ENCODE peak calls at places on chromosome 14, in eight cellular contexts. M is SK-N-SH, P is WTC11, N is cardiac muscle cell, G is progenitor cell of endocrine pancreas, Q is mammary epithelial cell, Y is activated B cell treated with CpG ODN at 0.5 μM for 24 hours, S is right lobe of liver. R is an unnamed sample.
A peak's percentile ranks its signal among the peaks of the same experiment; 100 is the strongest.

GRCh38 chr14:76882646-76883045 is 56.4 kb downstream of the LRRC74A start:
- DNase-seq in G (no peak), S (no peak), Y (no peak), N (no peak), M (peak; percentile 59), P (no peak), Q (no peak), R (no peak)

GRCh38 chr14:38662781-38663180 is 406.9 kb upstream of the CLEC14A start:
- DNase-seq in M (no peak), Y (no peak), S (no peak), P (no peak), G (no peak), Q (no peak), N (no peak), R (no peak)

GRCh38 chr14:102831163-102831804 is 54.0 kb downstream of the TRAF3 start:
- DNase-seq in G (no peak), P (no peak), Q (no peak), Y (no peak), M (no peak), S (no peak), N (no peak), R (no peak)

GRCh38 chr14:52020866-52021717 is 31.7 kb downstream of the RTRAF start:
- DNase-seq in Y (no peak), S (no peak), G (no peak), P (no peak), Q (no peak), M (no peak), N (peak; percentile 69), R (no peak)

GRCh38 chr14:63652406-63652805 is 10.7 kb upstream of the WDR89 start:
- DNase-seq in G (no peak), P (no peak), Q (no peak), M (no peak), S (no peak), Y (no peak), N (no peak), R (no peak)

GRCh38 chr14:91722386-91722785 is 9.5 kb downstream of the CATSPERB start:
- DNase-seq in M (no peak), P (no peak), N (no peak), Q (no peak), G (no peak), S (no peak), Y (no peak), R (no peak)

GRCh38 chr14:33728010-33728498 is 222.8 kb downstream of the EGLN3 start:
- DNase-seq in N (no peak), S (no peak), M (no peak), Y (no peak), G (no peak), Q (peak; percentile 9), P (no peak), R (no peak)

GRCh38 chr14:33555710-33556350 is 395.0 kb downstream of the EGLN3 start:
- DNase-seq in M (no peak), Y (no peak), Q (no peak), N (peak; percentile 38), P (no peak), G (no peak), S (no peak), R (no peak)

GRCh38 chr14:33657478-33657877 is 293.4 kb downstream of the EGLN3 start:
- DNase-seq in Q (no peak), G (no peak), Y (no peak), N (peak; percentile 29), M (no peak), S (no peak), P (no peak), R (no peak)

GRCh38 chr14:32254952-32255679 is 52.0 kb upstream of the RNU6-8 start:
- DNase-seq in G (peak; percentile 29), N (peak; percentile 83), S (peak; percentile 73), Y (no peak), P (peak; percentile 68), Q (peak; percentile 56), M (peak; percentile 76), R (peak; percentile 66)

GRCh38 chr14:44490966-44491365 is 16.1 kb downstream of the FSCB start:
- DNase-seq in N (no peak), Q (no peak), P (no peak), G (no peak), Y (no peak), M (no peak), S (no peak), R (no peak)

GRCh38 chr14:102510616-102511520 is 1.3 kb upstream of the ANKRD9 start:
- DNase-seq in P (peak; percentile 95), G (peak; percentile 67), S (no peak), M (no peak), N (peak; percentile 29), Y (no peak), Q (no peak), R (peak; percentile 59)

GRCh38 chr14:30223385-30223785 is 295.7 kb upstream of the PRKD1 start:
- DNase-seq in S (peak; percentile 93), Y (no peak), G (no peak), M (no peak), P (no peak), N (peak; percentile 90), Q (peak; percentile 89), R (no peak)

GRCh38 chr14:51093371-51094281 is 1.3 kb downstream of the TRIM9 start:
- DNase-seq in Y (no peak), S (no peak), P (peak; percentile 66), N (peak; percentile 21), Q (peak; percentile 35), G (peak; percentile 22), M (peak; percentile 80), R (peak; percentile 50)

GRCh38 chr14:100416921-100417451 is 93.8 kb downstream of the SLC25A47 start:
- DNase-seq in Q (peak; percentile 78), N (no peak), P (no peak), Y (no peak), G (no peak), S (peak; percentile 31), M (no peak), R (no peak)

GRCh38 chr14:58107947-58108552 is 44.0 kb downstream of the ARMH4 start:
- DNase-seq in Y (no peak), G (no peak), M (peak; percentile 51), Q (peak; percentile 32), N (peak; percentile 83), S (no peak), P (peak; percentile 19), R (peak; percentile 40)

GRCh38 chr14:65286443-65286842 is 126.1 kb upstream of the FUT8 start:
- DNase-seq in P (no peak), Q (no peak), S (no peak), G (no peak), N (peak; percentile 42), Y (no peak), M (peak; percentile 57), R (no peak)

GRCh38 chr14:71142375-71143038 is 235.2 kb downstream of the PCNX1 start:
- DNase-seq in G (no peak), Q (peak; percentile 94), S (no peak), M (no peak), P (no peak), N (peak; percentile 93), Y (no peak), R (no peak)

GRCh38 chr14:73935666-73936065 is 14.2 kb downstream of the FAM161B start:
- DNase-seq in N (peak; percentile 9), M (peak; percentile 51), G (no peak), Q (no peak), P (no peak), S (no peak), Y (no peak), R (no peak)
- TF ChIP-seq CTCF in N (peak; percentile 12), M (peak; percentile 46), G (peak; percentile 44), Q (peak; percentile 19), P (no peak), S (peak; percentile 39), Y (no peak), R (peak; percentile 57)

GRCh38 chr14:60266021-60266937 is 17.3 kb downstream of the PPM1A start:
- DNase-seq in P (peak; percentile 24), N (peak; percentile 47), S (no peak), Q (peak; percentile 25), G (no peak), M (no peak), Y (no peak), R (no peak)
- TF ChIP-seq CTCF in P (peak; percentile 42), N (peak; percentile 63), S (peak; percentile 66), Q (peak; percentile 71), G (peak; percentile 27), M (peak; percentile 39), Y (no peak), R (peak; percentile 55)

DNA sequence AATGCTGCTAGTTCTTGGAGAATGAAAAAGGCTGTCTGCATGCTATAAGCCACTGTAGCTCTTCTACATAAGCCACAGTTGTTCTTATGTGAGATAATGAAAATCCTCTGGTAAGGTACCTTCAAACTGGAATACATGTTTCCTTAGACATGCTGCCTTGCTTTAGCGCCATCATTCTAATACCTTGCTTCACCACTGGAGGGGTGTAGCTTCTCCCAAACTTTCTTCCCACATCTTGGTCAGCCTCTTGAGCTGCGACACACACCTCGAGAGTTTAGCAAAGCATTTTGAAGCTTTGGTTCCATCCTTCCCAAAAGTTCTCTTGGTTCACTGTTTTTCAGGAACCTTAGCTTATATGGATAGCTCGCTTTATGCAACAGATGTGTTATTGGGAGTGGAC is 69.5 kb downstream of the NKX2-1 start:
- DNase-seq in S (no peak), P (no peak), N (no peak), Y (no peak), Q (no peak), M (no peak), G (no peak), R (no peak)
- TF ChIP-seq CTCF in S (no peak), P (peak; percentile 22), N (no peak), Y (no peak), Q (no peak), M (no peak), G (no peak), R (no peak)

GRCh38 chr14:21723431-21724045 is 49.9 kb upstream of the OR4E1 start:
- DNase-seq in G (no peak), N (peak; percentile 25), P (peak; percentile 84), Y (no peak), M (peak; percentile 22), S (no peak), Q (peak; percentile 14), R (peak; percentile 46)
- TF ChIP-seq CTCF in G (peak; percentile 54), N (peak; percentile 41), P (peak; percentile 61), Y (no peak), M (peak; percentile 42), S (no peak), Q (peak; percentile 49), R (peak; percentile 53)

GRCh38 chr14:104222396-104223036 is 84.1 kb downstream of the KIF26A start:
- DNase-seq in G (no peak), Q (no peak), Y (no peak), S (no peak), N (no peak), M (no peak), P (peak; percentile 5), R (no peak)

GRCh38 chr14:104226421-104227385 is 88.3 kb downstream of the KIF26A start:
- DNase-seq in P (peak; percentile 13), Y (no peak), N (no peak), S (no peak), M (no peak), G (no peak), Q (no peak), R (no peak)

GRCh38 chr14:104223101-104223809 is 84.9 kb downstream of the KIF26A start:
- DNase-seq in G (no peak), Y (no peak), N (peak; percentile 25), S (no peak), Q (no peak), M (peak; percentile 91), P (peak; percentile 25), R (no peak)

GRCh38 chr14:104223810-104224515 is 85.6 kb downstream of the KIF26A start:
- DNase-seq in Q (no peak), G (no peak), Y (no peak), M (peak; percentile 91), S (no peak), N (no peak), P (no peak), R (no peak)

GRCh38 chr14:104224516-104225281 is 86.3 kb downstream of the KIF26A start:
- DNase-seq in M (peak; percentile 67), Y (no peak), G (no peak), N (no peak), S (no peak), Q (no peak), P (peak; percentile 77), R (peak; percentile 49)
- TF ChIP-seq CTCF in M (peak; percentile 55), Y (no peak), G (peak; percentile 53), N (peak; percentile 40), S (no peak), Q (no peak), P (peak; percentile 49), R (peak; percentile 52)

R was measured in neural crest cell.